ENCODE peak calls at places on chromosomes 4 and X, in seven cellular contexts. X is mesendoderm, H is IMR-90, M is H9, P is mesenchymal stem cell, D is trophoblast cell, W is H1. L is an unnamed sample.

GRCh38 chrX:28586891-28587635 is at the start of gene IL1RAPL1:
- DNase-seq in D (no peak), P (peak; percentile 76), H (peak; percentile 81), M (no peak), W (no peak), X (peak; percentile 38), L (no peak)

GRCh38 chr4:81723044-81723884 is 251.6 kb upstream of the RASGEF1B start:
- DNase-seq in H (no peak), W (no peak), D (no peak), X (no peak), P (no peak), M (no peak), L (no peak)

GRCh38 chr4:100497729-100498250 is 20.0 kb downstream of the EMCN start:
- DNase-seq in W (no peak), D (no peak), X (no peak), M (no peak), H (peak; percentile 33), P (no peak), L (no peak)

GRCh38 chr4:2217726-2218125 is 24.2 kb downstream of the HAUS3 start:
- DNase-seq in M (no peak), W (no peak), H (peak; percentile 67), P (peak; percentile 14), D (no peak), X (peak; percentile 13), L (no peak)

GRCh38 chr4:94491322-94491721 is 39.6 kb downstream of the PDLIM5 start:
- DNase-seq in M (no peak), W (no peak), H (peak; percentile 52), D (no peak), P (no peak), X (no peak), L (no peak)

GRCh38 chr4:156677136-156677535 is 294.5 kb downstream of the PDGFC start:
- DNase-seq in P (peak; percentile 69), D (peak; percentile 75), X (peak; percentile 70), W (no peak), M (no peak), H (no peak), L (peak; percentile 38)

GRCh38 chr4:122458625-122459024 is 2.1 kb upstream of the IL2 start:
- DNase-seq in H (peak; percentile 17), X (peak; percentile 60), P (peak; percentile 72), W (no peak), D (peak; percentile 92), M (no peak), L (no peak)

GRCh38 chr4:162682651-162683050 is 484.0 kb downstream of the NAF1 start:
- DNase-seq in W (no peak), M (no peak), P (no peak), X (peak; percentile 63), D (peak; percentile 87), H (no peak), L (no peak)

GRCh38 chr4:6523251-6523650 is 50.8 kb upstream of the PPP2R2C start:
- DNase-seq in D (peak; percentile 75), P (peak; percentile 3), M (no peak), X (no peak), W (no peak), H (peak; percentile 10), L (no peak)

GRCh38 chr4:105996845-105997244 is 101.6 kb downstream of the NPNT start:
- DNase-seq in P (peak; percentile 26), H (no peak), M (no peak), D (peak; percentile 32), W (no peak), X (no peak), L (no peak)

GRCh38 chrX:20412871-20413486 is 146.3 kb upstream of the RPS6KA3 start:
- DNase-seq in W (no peak), P (no peak), H (no peak), D (no peak), M (no peak), X (no peak), L (no peak)

GRCh38 chr4:47551682-47552081 is 66.6 kb downstream of the ATP10D start:
- DNase-seq in D (peak; percentile 64), W (no peak), M (no peak), X (no peak), H (peak; percentile 82), P (peak; percentile 10), L (no peak)

GRCh38 chr4:56496241-56496640 is 9.3 kb upstream of the ARL9 start:
- DNase-seq in P (no peak), W (no peak), M (no peak), H (no peak), D (no peak), X (no peak), L (no peak)
- H2BK120ac ChIP-seq in P (no peak overlapping the region), W (no peak overlapping the region), M (no peak overlapping the region), H (no peak overlapping the region), D (no peak overlapping the region), X (no peak overlapping the region), L (no peak overlapping the region)

GRCh38 chr4:46515940-46516339 is 126.0 kb upstream of the GABRA2 start:
- DNase-seq in X (no peak), H (no peak), P (no peak), D (no peak), M (no peak), W (no peak), L (no peak)
- H2BK120ac ChIP-seq in X (no peak overlapping the region), H (no peak overlapping the region), P (no peak overlapping the region), D (no peak overlapping the region), M (no peak overlapping the region), W (no peak overlapping the region), L (no peak overlapping the region)

DNA sequence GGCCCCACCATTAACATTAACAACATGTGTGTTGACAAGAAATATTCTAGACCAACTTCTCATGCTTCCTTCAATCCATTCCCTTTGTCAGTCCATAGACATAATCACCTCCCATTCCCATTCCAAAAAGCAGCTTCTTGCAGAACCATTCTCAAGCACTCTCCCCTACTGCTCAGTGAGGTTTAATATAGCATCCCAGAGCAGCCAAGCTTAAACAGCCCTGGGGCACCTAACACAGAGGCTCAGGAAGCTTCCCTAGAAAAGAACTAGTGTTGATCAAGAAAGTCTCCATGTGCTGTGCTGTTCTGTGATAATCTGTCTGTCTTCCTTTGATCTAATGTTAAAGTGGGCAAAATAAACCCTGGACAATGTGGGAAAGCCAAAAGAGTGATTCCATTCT is 174.2 kb upstream of the NOCT start:
- DNase-seq in D (no peak), P (no peak), W (no peak), M (no peak), X (no peak), H (no peak), L (no peak)
- H2BK120ac ChIP-seq in D (no peak overlapping the region), P (no peak overlapping the region), W (no peak overlapping the region), M (no peak overlapping the region), X (no peak overlapping the region), H (no peak overlapping the region), L (no peak overlapping the region)

DNA sequence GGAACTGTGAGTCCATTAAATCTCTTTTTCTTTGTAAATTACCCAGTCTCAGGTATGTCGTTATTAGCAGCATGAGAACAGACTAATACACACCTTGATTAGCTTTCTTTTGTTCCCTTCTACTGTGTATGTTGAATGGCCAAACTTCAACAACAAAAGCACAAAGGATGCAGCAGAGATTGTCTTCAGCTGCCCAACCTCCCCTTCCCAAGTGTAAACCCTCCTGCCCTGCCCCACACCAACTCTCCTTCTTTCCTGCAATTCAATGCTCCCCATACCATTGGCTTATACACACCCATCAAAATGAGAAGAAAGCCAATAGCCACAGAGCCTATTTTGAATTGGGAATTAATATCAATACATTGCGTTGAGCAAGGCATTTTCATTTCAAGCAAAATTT is 27.8 kb downstream of the ANOS1 start:
- DNase-seq in H (no peak), P (no peak), X (no peak), M (no peak), D (no peak), W (no peak), L (no peak)
- H2BK120ac ChIP-seq in H (no peak overlapping the region), P (no peak overlapping the region), X (no peak overlapping the region), M (no peak overlapping the region), D (no peak overlapping the region), W (no peak overlapping the region), L (no peak overlapping the region)

DNA sequence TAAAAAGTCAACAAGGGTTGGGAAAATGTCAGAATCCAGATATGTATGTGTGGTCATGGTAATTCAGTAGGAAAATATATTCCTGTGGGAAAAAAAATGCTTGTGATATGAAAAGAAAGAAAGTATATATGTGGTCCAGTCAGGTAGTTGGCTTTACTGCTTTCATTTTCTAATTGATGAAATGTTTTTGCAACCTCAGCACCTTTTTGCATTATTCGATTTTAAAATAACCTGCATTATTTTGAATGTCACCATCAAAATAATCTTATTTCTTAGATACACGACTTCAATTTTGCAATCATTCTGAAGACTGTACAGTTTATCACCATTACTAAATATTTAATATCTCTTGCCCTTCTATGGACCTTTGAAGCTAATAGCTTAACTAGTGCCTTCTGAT is 170.8 kb upstream of the SPANXN4 start:
- DNase-seq in X (no peak), W (no peak), H (no peak), P (no peak), M (no peak), D (no peak), L (no peak)
- H2BK120ac ChIP-seq in X (no peak overlapping the region), W (no peak overlapping the region), H (no peak overlapping the region), P (no peak overlapping the region), M (no peak overlapping the region), D (no peak overlapping the region), L (no peak overlapping the region)

GRCh38 chrX:41118156-41118555 is 32.9 kb downstream of the USP9X start:
- DNase-seq in W (no peak), H (no peak), D (no peak), X (no peak), P (no peak), M (no peak), L (no peak)

GRCh38 chrX:41122664-41123257 is 37.5 kb downstream of the USP9X start:
- DNase-seq in W (no peak), X (no peak), M (no peak), H (no peak), P (no peak), D (no peak), L (no peak)

GRCh38 chrX:41121766-41122165 is 36.5 kb downstream of the USP9X start:
- DNase-seq in P (no peak), D (no peak), H (no peak), W (no peak), X (no peak), M (no peak), L (no peak)

GRCh38 chrX:41116948-41117347 is 31.7 kb downstream of the USP9X start:
- DNase-seq in X (no peak), D (peak; percentile 27), P (no peak), M (no peak), W (no peak), H (no peak), L (no peak)

DNA sequence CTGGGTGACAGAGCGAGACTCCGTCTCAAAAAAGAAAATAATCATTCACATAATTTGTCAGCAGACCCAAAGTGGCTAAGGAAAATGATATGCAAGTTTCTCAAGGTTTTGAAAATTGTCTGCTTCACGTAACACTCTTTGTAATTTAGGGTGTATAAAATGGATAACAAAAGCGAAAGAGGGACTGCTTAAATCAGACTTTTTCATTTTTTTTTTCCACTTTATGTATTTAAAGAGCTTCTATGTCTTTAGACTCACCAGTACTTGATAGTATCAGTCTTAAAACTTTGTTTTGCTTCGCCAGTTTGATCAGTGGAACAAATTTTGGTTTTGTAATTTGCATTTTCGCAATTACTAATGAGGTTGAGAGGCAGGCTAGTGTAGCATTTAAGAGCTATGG is 34.6 kb downstream of the USP9X start:
- DNase-seq in H (no peak), D (no peak), X (no peak), M (no peak), P (no peak), W (no peak), L (no peak)
- H2BK120ac ChIP-seq in H (no peak overlapping the region), D (no peak overlapping the region), X (no peak overlapping the region), M (no peak overlapping the region), P (no peak overlapping the region), W (no peak overlapping the region), L (no peak overlapping the region)